ENCODE peak calls at places on chromosome 11, in six cellular contexts. V is H1, B is mesenchymal stem cell, I is IMR-90, R is H9, X is trophoblast cell. O is an unnamed sample.

GRCh38 chr11:47524200-47524874 is 28.6 kb downstream of the CELF1 start:
- DNase-seq in I (no peak), R (peak; percentile 24), V (no peak), X (no peak), B (peak; percentile 54), O (no peak)

GRCh38 chr11:48001438-48002021 is 21.2 kb downstream of the PTPRJ start:
- DNase-seq in X (no peak), I (peak; percentile 94), R (no peak), V (no peak), B (peak; percentile 81), O (no peak)

GRCh38 chr11:46391186-46391577 is 394 bp downstream of the CHRM4 start:
- DNase-seq in R (no peak), V (no peak), X (no peak), B (no peak), I (no peak), O (no peak)

GRCh38 chr11:73308003-73308962 is at the start of gene ARHGEF17:
- DNase-seq in X (no peak), V (no peak), R (peak; percentile 89), I (peak; percentile 76), B (peak; percentile 91), O (peak; percentile 90)

GRCh38 chr11:68271023-68271780 is 571 bp downstream of the C11orf24 start:
- DNase-seq in I (peak; percentile 83), V (no peak), R (peak; percentile 74), X (peak; percentile 46), B (peak; percentile 91), O (peak; percentile 53)

GRCh38 chr11:74134661-74135515 is 35.9 kb downstream of the C2CD3 start:
- DNase-seq in V (no peak), X (peak; percentile 90), R (no peak), B (peak; percentile 72), I (peak; percentile 32), O (no peak)

GRCh38 chr11:26823963-26824362 is 102.1 kb upstream of the SLC5A12 start:
- DNase-seq in X (no peak), B (no peak), R (no peak), I (no peak), V (no peak), O (no peak)

GRCh38 chr11:12086271-12087074 is 23.9 kb upstream of the MICAL2 start:
- DNase-seq in B (peak; percentile 99), I (peak; percentile 97), R (no peak), X (peak; percentile 71), V (no peak), O (no peak)

GRCh38 chr11:5210376-5210885 is 9.9 kb upstream of the OR51V1 start:
- DNase-seq in I (no peak), R (no peak), V (no peak), X (no peak), B (no peak), O (no peak)

GRCh38 chr11:93614111-93614784 is 47.2 kb upstream of the CEP295 start:
- DNase-seq in V (no peak), X (peak; percentile 27), R (peak; percentile 47), I (no peak), B (no peak), O (no peak)

GRCh38 chr11:89498845-89499448 is 7.8 kb upstream of the NOX4 start:
- DNase-seq in R (peak; percentile 27), X (no peak), V (no peak), B (no peak), I (no peak), O (no peak)

GRCh38 chr11:109739374-109739773 is 317.4 kb downstream of the C11orf87 start:
- DNase-seq in X (no peak), R (no peak), B (no peak), V (no peak), I (no peak), O (no peak)

GRCh38 chr11:30447246-30447645 is 124.3 kb downstream of the ARL14EP start:
- DNase-seq in X (no peak), B (no peak), I (no peak), V (no peak), R (no peak), O (no peak)

GRCh38 chr11:40924915-40925314 is 534.5 kb downstream of the LRRC4C start:
- DNase-seq in R (no peak), B (no peak), I (no peak), V (no peak), X (no peak), O (no peak)

GRCh38 chr11:94737171-94737611 is 31.0 kb upstream of the AMOTL1 start:
- DNase-seq in X (no peak), B (peak; percentile 67), R (no peak), V (no peak), I (peak; percentile 54), O (no peak)

GRCh38 chr11:56977324-56977723 is 11.4 kb upstream of the OR5AK2 start:
- DNase-seq in X (no peak), B (no peak), V (no peak), R (no peak), I (no peak), O (no peak)

GRCh38 chr11:844693-845644 is 2.3 kb downstream of the TSPAN4 start:
- DNase-seq in X (no peak), R (peak; percentile 94), I (peak; percentile 87), B (peak; percentile 87), V (peak; percentile 67), O (no peak)

DNA sequence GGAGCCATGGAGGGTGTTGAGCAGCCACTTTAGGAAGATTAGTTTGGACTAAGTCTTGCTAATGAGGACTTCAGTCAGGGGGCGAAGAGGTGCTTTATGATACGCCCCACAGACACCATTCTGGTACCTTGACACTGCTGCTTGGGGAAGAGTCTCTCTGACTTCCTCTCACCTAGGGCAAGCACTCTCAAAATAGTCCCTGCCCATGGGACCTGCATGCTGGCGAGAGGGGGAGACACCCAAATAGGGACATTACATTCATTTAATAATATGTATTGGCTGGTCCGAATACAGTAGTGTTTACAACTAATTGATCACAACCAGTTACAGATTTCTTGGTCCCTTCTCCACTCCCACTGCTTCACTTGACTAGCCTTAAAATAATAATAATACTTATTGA is 4.4 kb upstream of the CATSPERZ start:
- DNase-seq in V (no peak), R (no peak), X (no peak), I (no peak), B (no peak), O (no peak)
- H4K91ac ChIP-seq in V (no peak overlapping the region), R (no peak overlapping the region), X (no peak overlapping the region), I (no peak overlapping the region), B (no peak overlapping the region), O (no peak overlapping the region)

GRCh38 chr11:60504219-60504618 is 11.0 kb upstream of the MS4A13 start:
- DNase-seq in I (no peak), X (no peak), V (no peak), R (no peak), B (no peak), O (no peak)

GRCh38 chr11:60502221-60502775 is 9.7 kb downstream of the MS4A12 start:
- DNase-seq in I (no peak), B (no peak), R (no peak), V (no peak), X (no peak), O (no peak)

GRCh38 chr11:60498399-60498798 is 5.8 kb downstream of the MS4A12 start:
- DNase-seq in X (no peak), V (no peak), B (no peak), R (no peak), I (no peak), O (no peak)

GRCh38 chr11:60500276-60500935 is 7.8 kb downstream of the MS4A12 start:
- DNase-seq in I (no peak), V (peak; percentile 27), R (no peak), X (no peak), B (no peak), O (no peak)

DNA sequence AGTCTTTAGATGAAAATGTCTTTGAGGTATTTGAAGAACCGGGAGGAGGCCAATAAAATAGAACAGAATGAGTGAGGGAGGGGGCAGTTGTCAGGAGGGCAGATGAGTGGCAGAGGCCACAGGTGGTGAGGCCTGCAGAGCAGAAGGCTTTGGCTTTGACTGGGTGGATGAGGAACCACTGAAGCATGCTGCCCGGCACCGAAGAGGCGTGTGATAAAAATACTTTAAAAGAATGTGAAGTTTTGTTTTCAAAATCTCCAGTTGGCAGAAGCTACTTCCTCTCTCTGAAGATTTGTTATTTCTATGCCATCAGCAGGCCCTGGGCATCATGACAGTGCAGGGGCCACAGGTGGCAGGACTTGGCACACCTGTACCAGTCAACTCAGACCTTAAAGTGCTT is 6.3 kb downstream of the MS4A12 start:
- DNase-seq in R (no peak), B (no peak), V (no peak), X (no peak), I (no peak), O (no peak)
- H3K9ac ChIP-seq in R (no peak overlapping the region), B (no peak overlapping the region), V (no peak overlapping the region), X (no peak overlapping the region), I (no peak overlapping the region), O (no peak overlapping the region)

DNA sequence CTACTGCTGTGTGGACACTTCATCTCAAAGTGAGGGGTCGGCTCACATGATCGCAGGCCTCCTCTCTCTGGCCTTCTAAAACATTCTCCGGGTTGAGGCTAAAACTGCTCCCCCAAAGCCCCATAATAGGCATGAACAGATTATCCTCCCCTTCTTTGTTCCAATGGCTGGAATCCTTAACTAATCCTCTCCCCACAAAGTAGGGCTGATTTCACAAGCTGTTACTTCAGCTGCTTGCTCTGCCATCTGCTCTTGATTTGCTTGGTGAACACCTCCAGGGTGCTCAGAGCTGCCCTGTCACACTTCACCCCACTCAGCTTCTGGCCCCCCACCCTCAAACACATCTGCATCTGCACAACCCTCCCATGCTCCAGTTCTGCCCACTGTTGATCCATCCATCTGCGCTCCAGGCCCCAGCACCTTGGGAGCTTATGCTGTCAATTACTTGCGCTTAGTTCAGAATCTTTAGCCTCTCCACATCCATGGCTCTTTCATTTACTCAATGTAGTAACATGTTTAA is 173.1 kb upstream of the API5 start:
- DNase-seq in V (no peak), B (no peak), I (no peak), X (no peak), R (no peak), O (no peak)
- H4K91ac ChIP-seq in V (no peak overlapping the region), B (no peak overlapping the region), I (no peak overlapping the region), X (peak overlapping the region; percentile 64), R (no peak overlapping the region), O (no peak overlapping the region)

GRCh38 chr11:13940611-13941256 is 21.8 kb upstream of the SPON1 start:
- DNase-seq in V (no peak), B (no peak), I (no peak), X (no peak), R (no peak), O (no peak)

GRCh38 chr11:13944016-13944415 is 18.5 kb upstream of the SPON1 start:
- DNase-seq in B (no peak), I (no peak), V (no peak), X (no peak), R (no peak), O (no peak)

GRCh38 chr11:13941790-13942189 is 20.7 kb upstream of the SPON1 start:
- DNase-seq in R (no peak), V (no peak), B (no peak), X (no peak), I (no peak), O (no peak)

GRCh38 chr11:13944801-13945505 is 17.6 kb upstream of the SPON1 start:
- DNase-seq in V (no peak), I (no peak), B (no peak), X (no peak), R (no peak), O (no peak)

DNA sequence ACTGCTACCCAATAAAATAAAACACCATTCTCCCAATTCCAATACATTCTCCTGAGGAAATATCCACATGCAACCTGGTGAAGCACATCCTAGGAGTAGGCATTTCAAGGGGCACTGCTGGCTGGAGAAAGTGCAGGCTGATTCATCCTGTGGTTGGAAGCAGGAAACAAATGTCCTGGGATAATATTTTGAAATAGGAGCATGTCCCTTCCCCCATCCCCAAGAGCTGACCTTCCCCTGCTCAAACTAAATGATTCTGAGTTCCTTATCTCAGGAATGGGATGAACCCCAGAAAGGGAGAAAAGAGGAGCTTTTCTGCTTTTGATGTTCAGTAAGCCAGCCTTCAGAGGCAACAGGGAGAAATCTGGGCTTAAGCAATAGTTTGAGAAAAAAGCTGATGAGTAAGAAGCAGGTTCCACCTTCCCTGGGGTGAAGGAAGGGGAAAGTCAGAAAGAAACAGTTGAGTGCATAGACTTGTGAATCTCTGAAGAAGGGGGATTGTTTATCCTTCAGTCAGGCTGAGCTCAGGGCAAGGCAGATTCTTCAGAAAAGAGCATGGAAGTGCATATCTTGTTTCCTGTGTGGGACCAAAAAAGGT is 19.5 kb upstream of the SPON1 start:
- DNase-seq in X (no peak), V (no peak), B (peak; percentile 44), I (peak; percentile 24), R (no peak), O (no peak)
- H3K9ac ChIP-seq in X (no peak overlapping the region), V (no peak overlapping the region), B (no peak overlapping the region), I (no peak overlapping the region), R (no peak overlapping the region), O (no peak overlapping the region)

O was measured in neuronal stem cell.